ENCODE peak calls at places on chromosomes 5 and 9, in five cellular contexts. One of them, this sample, is unnamed.

GRCh38 chr5:1285141-1285540 is 9.7 kb downstream of the TERT start:
- DNase-seq in stimulated activated CD4-positive, alpha-beta T cell treated with anti-CD3 and anti-CD28 coated beads, Interleukin-12 subunit alpha, Interleukin-12 subunit beta, amount 100 ng/mL, for 48 hours: no peak
- DNase-seq in GM04503: no peak
- DNase-seq in nucleus accumbens: no peak
- DNase-seq in iPS-NIHi11: no peak
- DNase-seq in this sample: no peak

GRCh38 chr5:55816342-55816741 is 34.8 kb upstream of the IL31RA start:
- DNase-seq in stimulated activated CD4-positive, alpha-beta T cell treated with anti-CD3 and anti-CD28 coated beads, Interleukin-12 subunit alpha, Interleukin-12 subunit beta, amount 100 ng/mL, for 48 hours: no peak
- DNase-seq in nucleus accumbens: no peak
- DNase-seq in iPS-NIHi11: no peak
- DNase-seq in GM04503: peak
- DNase-seq in this sample: no peak

GRCh38 chr9:72888943-72889342 is 63.9 kb downstream of the ALDH1A1 start:
- DNase-seq in iPS-NIHi11: no peak
- DNase-seq in stimulated activated CD4-positive, alpha-beta T cell treated with anti-CD3 and anti-CD28 coated beads, Interleukin-12 subunit alpha, Interleukin-12 subunit beta, amount 100 ng/mL, for 48 hours: no peak
- DNase-seq in GM04503: no peak
- DNase-seq in nucleus accumbens: no peak
- DNase-seq in this sample: no peak

GRCh38 chr9:122228191-122228905 is 409 bp downstream of the LHX6 start:
- DNase-seq in iPS-NIHi11: peak
- DNase-seq in nucleus accumbens: no peak
- DNase-seq in stimulated activated CD4-positive, alpha-beta T cell treated with anti-CD3 and anti-CD28 coated beads, Interleukin-12 subunit alpha, Interleukin-12 subunit beta, amount 100 ng/mL, for 48 hours: no peak
- DNase-seq in GM04503: no peak
- DNase-seq in this sample: no peak

GRCh38 chr5:134427540-134428041 is 15.9 kb upstream of the CDKN2AIPNL start:
- DNase-seq in stimulated activated CD4-positive, alpha-beta T cell treated with anti-CD3 and anti-CD28 coated beads, Interleukin-12 subunit alpha, Interleukin-12 subunit beta, amount 100 ng/mL, for 48 hours: no peak
- DNase-seq in iPS-NIHi11: peak
- DNase-seq in nucleus accumbens: no peak
- DNase-seq in GM04503: no peak
- DNase-seq in this sample: no peak

GRCh38 chr5:91101777-91102379 is 281.2 kb downstream of the ARRDC3 start:
- DNase-seq in stimulated activated CD4-positive, alpha-beta T cell treated with anti-CD3 and anti-CD28 coated beads, Interleukin-12 subunit alpha, Interleukin-12 subunit beta, amount 100 ng/mL, for 48 hours: peak
- DNase-seq in GM04503: peak
- DNase-seq in iPS-NIHi11: peak
- DNase-seq in nucleus accumbens: peak
- DNase-seq in this sample: peak

GRCh38 chr5:57338068-57338848 is 144.4 kb downstream of the ACTBL2 start:
- DNase-seq in iPS-NIHi11: peak
- DNase-seq in GM04503: no peak
- DNase-seq in nucleus accumbens: no peak
- DNase-seq in stimulated activated CD4-positive, alpha-beta T cell treated with anti-CD3 and anti-CD28 coated beads, Interleukin-12 subunit alpha, Interleukin-12 subunit beta, amount 100 ng/mL, for 48 hours: no peak
- DNase-seq in this sample: no peak

GRCh38 chr9:2622361-2623045 is 916 bp downstream of the VLDLR start:
- DNase-seq in nucleus accumbens: peak
- DNase-seq in stimulated activated CD4-positive, alpha-beta T cell treated with anti-CD3 and anti-CD28 coated beads, Interleukin-12 subunit alpha, Interleukin-12 subunit beta, amount 100 ng/mL, for 48 hours: peak
- DNase-seq in GM04503: no peak
- DNase-seq in iPS-NIHi11: peak
- DNase-seq in this sample: peak

GRCh38 chr5:150829744-150830143 is 16.6 kb upstream of the IRGM start:
- DNase-seq in iPS-NIHi11: no peak
- DNase-seq in GM04503: no peak
- DNase-seq in nucleus accumbens: no peak
- DNase-seq in stimulated activated CD4-positive, alpha-beta T cell treated with anti-CD3 and anti-CD28 coated beads, Interleukin-12 subunit alpha, Interleukin-12 subunit beta, amount 100 ng/mL, for 48 hours: no peak
- DNase-seq in this sample: no peak

GRCh38 chr5:168227001-168227400 is 64.4 kb upstream of the WWC1 start:
- DNase-seq in iPS-NIHi11: no peak
- DNase-seq in nucleus accumbens: no peak
- DNase-seq in GM04503: no peak
- DNase-seq in stimulated activated CD4-positive, alpha-beta T cell treated with anti-CD3 and anti-CD28 coated beads, Interleukin-12 subunit alpha, Interleukin-12 subunit beta, amount 100 ng/mL, for 48 hours: no peak
- DNase-seq in this sample: no peak

GRCh38 chr5:142571351-142571750 is 114.5 kb downstream of the FGF1 start:
- DNase-seq in nucleus accumbens: no peak
- DNase-seq in stimulated activated CD4-positive, alpha-beta T cell treated with anti-CD3 and anti-CD28 coated beads, Interleukin-12 subunit alpha, Interleukin-12 subunit beta, amount 100 ng/mL, for 48 hours: no peak
- DNase-seq in iPS-NIHi11: peak
- DNase-seq in GM04503: no peak
- DNase-seq in this sample: no peak

GRCh38 chr5:82105457-82105856 is 133.6 kb downstream of the ATG10 start:
- DNase-seq in GM04503: no peak
- DNase-seq in nucleus accumbens: no peak
- DNase-seq in stimulated activated CD4-positive, alpha-beta T cell treated with anti-CD3 and anti-CD28 coated beads, Interleukin-12 subunit alpha, Interleukin-12 subunit beta, amount 100 ng/mL, for 48 hours: no peak
- DNase-seq in iPS-NIHi11: no peak
- DNase-seq in this sample: no peak

GRCh38 chr9:133063500-133064231 is 1.9 kb downstream of the CEL start:
- DNase-seq in iPS-NIHi11: no peak
- DNase-seq in nucleus accumbens: no peak
- DNase-seq in stimulated activated CD4-positive, alpha-beta T cell treated with anti-CD3 and anti-CD28 coated beads, Interleukin-12 subunit alpha, Interleukin-12 subunit beta, amount 100 ng/mL, for 48 hours: no peak
- DNase-seq in GM04503: no peak
- DNase-seq in this sample: peak

GRCh38 chr5:172901788-172902496 is 57.3 kb upstream of the RPL26L1 start:
- DNase-seq in nucleus accumbens: no peak
- DNase-seq in GM04503: peak
- DNase-seq in stimulated activated CD4-positive, alpha-beta T cell treated with anti-CD3 and anti-CD28 coated beads, Interleukin-12 subunit alpha, Interleukin-12 subunit beta, amount 100 ng/mL, for 48 hours: no peak
- DNase-seq in iPS-NIHi11: no peak
- DNase-seq in this sample: no peak

GRCh38 chr9:89309608-89310485 is 1.1 kb upstream of the CKS2 start:
- DNase-seq in nucleus accumbens: no peak
- DNase-seq in GM04503: no peak
- DNase-seq in stimulated activated CD4-positive, alpha-beta T cell treated with anti-CD3 and anti-CD28 coated beads, Interleukin-12 subunit alpha, Interleukin-12 subunit beta, amount 100 ng/mL, for 48 hours: no peak
- DNase-seq in iPS-NIHi11: no peak
- DNase-seq in this sample: no peak

GRCh38 chr5:169637856-169638190 is 748 bp downstream of the DOCK2 start:
- DNase-seq in stimulated activated CD4-positive, alpha-beta T cell treated with anti-CD3 and anti-CD28 coated beads, Interleukin-12 subunit alpha, Interleukin-12 subunit beta, amount 100 ng/mL, for 48 hours: peak
- DNase-seq in nucleus accumbens: no peak
- DNase-seq in GM04503: no peak
- DNase-seq in iPS-NIHi11: no peak
- DNase-seq in this sample: peak

GRCh38 chr9:77063645-77064285 is 44.3 kb downstream of the FOXB2 start:
- DNase-seq in stimulated activated CD4-positive, alpha-beta T cell treated with anti-CD3 and anti-CD28 coated beads, Interleukin-12 subunit alpha, Interleukin-12 subunit beta, amount 100 ng/mL, for 48 hours: no peak
- DNase-seq in iPS-NIHi11: no peak
- DNase-seq in nucleus accumbens: no peak
- DNase-seq in GM04503: peak
- DNase-seq in this sample: no peak

GRCh38 chr9:7174884-7175283 is 417.1 kb downstream of the KDM4C start:
- DNase-seq in GM04503: no peak
- DNase-seq in iPS-NIHi11: peak
- DNase-seq in nucleus accumbens: no peak
- DNase-seq in stimulated activated CD4-positive, alpha-beta T cell treated with anti-CD3 and anti-CD28 coated beads, Interleukin-12 subunit alpha, Interleukin-12 subunit beta, amount 100 ng/mL, for 48 hours: no peak
- DNase-seq in this sample: no peak

GRCh38 chr5:143245929-143246561 is 157.4 kb downstream of the NR3C1 start:
- DNase-seq in stimulated activated CD4-positive, alpha-beta T cell treated with anti-CD3 and anti-CD28 coated beads, Interleukin-12 subunit alpha, Interleukin-12 subunit beta, amount 100 ng/mL, for 48 hours: no peak
- DNase-seq in GM04503: peak
- DNase-seq in iPS-NIHi11: peak
- DNase-seq in nucleus accumbens: no peak
- DNase-seq in this sample: no peak